ENCODE peak calls at places on chromosomes 13 and 19, in nine cellular contexts. G, N, V, S, O, C, Z, P and X are unnamed samples.

GRCh38 chr19:10580979-10581631 is 6.0 kb downstream of the AP1M2 start:
- DNase-seq in G (peak), N (peak), V (peak), S (peak), O (peak), C (peak), Z (peak), P (peak), X (peak)

GRCh38 chr13:113413898-113414282 is 39.4 kb downstream of the ADPRHL1 start:
- DNase-seq in G (peak), N (no peak), V (no peak), S (no peak), O (no peak), C (no peak), Z (peak), P (no peak), X (no peak)

GRCh38 chr13:113806526-113806925 is 47.5 kb downstream of the TMEM255B start:
- DNase-seq in G (no peak), N (no peak), V (no peak), S (no peak), O (no peak), C (no peak), Z (no peak), P (no peak), X (no peak)

GRCh38 chr13:112700291-112701060 is 10.6 kb downstream of the ATP11A start:
- DNase-seq in G (no peak), N (no peak), V (no peak), S (no peak), O (peak), C (no peak), Z (no peak), P (no peak), X (no peak)

GRCh38 chr13:23660249-23660648 is 90.0 kb downstream of the TNFRSF19 start:
- DNase-seq in G (no peak), N (no peak), V (no peak), S (no peak), O (no peak), C (no peak), Z (no peak), P (no peak), X (no peak)

GRCh38 chr13:43364210-43365041 is 341.0 kb downstream of the DNAJC15 start:
- DNase-seq in G (no peak), N (no peak), V (peak), S (no peak), O (peak), C (no peak), Z (peak), P (no peak), X (no peak)

GRCh38 chr13:112790735-112791641 is 101.2 kb downstream of the ATP11A start:
- DNase-seq in G (no peak), N (no peak), V (no peak), S (no peak), O (peak), C (no peak), Z (no peak), P (no peak), X (no peak)

GRCh38 chr19:40921005-40921897 is 39.2 kb upstream of the CYP2A7 start:
- DNase-seq in G (peak), N (peak), V (no peak), S (no peak), O (no peak), C (peak), Z (peak), P (no peak), X (no peak)

GRCh38 chr13:46551410-46552301 is 1.3 kb upstream of the LRCH1 start:
- DNase-seq in G (peak), N (peak), V (no peak), S (peak), O (peak), C (peak), Z (peak), P (peak), X (peak)

GRCh38 chr19:6092329-6093286 is 17.7 kb downstream of the RFX2 start:
- DNase-seq in G (peak), N (peak), V (no peak), S (no peak), O (peak), C (peak), Z (peak), P (no peak), X (peak)
- TF ChIP-seq CTCF in G (no peak), N (no peak), V (peak), S (no peak), O (no peak), C (no peak), Z (no peak), P (no peak), X (no peak)

DNA sequence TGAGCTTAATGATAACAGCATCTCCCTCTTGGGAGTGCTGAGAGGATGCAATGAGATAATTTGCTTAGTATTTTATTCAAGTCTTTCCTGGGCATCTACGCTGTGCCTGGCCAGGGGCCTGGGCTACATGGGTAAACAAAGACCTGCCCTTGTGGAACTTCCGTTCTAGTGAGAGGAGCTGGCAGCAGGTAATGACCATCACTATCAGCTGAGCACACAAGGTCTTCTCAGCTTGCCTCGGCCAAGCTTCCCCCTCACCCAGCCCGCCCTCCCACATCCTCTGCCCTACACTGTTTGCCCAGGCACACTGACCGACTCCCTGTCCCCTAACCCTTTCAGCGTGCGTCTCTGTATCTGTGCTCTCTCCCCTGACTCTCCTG is 8.6 kb upstream of the FKRP start:
- DNase-seq in G (no peak), N (no peak), V (no peak), S (no peak), O (no peak), C (no peak), Z (no peak), P (no peak), X (no peak)
- TF ChIP-seq CTCF in G (no peak), N (no peak), V (no peak), S (no peak), O (no peak), C (no peak), Z (no peak), P (no peak), X (no peak)

DNA sequence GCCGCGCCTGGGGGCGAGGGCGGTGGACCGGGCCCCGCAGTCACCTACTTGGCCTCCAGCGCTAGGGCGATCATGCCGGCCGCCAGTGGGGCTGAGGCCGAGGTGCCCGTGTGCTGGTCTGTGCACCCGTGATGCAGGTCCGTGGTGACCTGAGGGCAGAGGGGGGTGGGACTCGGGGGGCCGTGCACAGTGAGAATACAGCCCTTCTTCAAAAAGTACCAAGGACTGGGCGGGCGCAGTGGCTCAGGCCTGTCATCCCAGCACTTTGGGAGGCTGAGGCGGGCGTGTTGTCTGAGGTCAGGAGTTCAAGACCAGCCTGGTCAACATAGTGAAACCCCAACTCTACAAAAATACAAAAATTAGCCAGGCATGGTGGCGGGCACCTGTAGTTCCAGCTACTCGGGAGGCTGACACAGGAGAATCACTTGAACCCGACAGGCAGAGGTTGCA is 5.0 kb upstream of the C19orf25 start:
- DNase-seq in G (no peak), N (no peak), V (no peak), S (no peak), O (no peak), C (no peak), Z (no peak), P (no peak), X (no peak)
- TF ChIP-seq CTCF in G (no peak), N (no peak), V (no peak), S (no peak), O (no peak), C (no peak), Z (no peak), P (no peak), X (no peak)

GRCh38 chr13:91493442-91493841 is 95.0 kb downstream of the GPC5 start:
- DNase-seq in G (no peak), N (no peak), V (no peak), S (no peak), O (no peak), C (no peak), Z (no peak), P (no peak), X (no peak)
- TF ChIP-seq CTCF in G (no peak), N (no peak), V (no peak), S (no peak), O (no peak), C (no peak), Z (no peak), P (no peak), X (no peak)